ENCODE peak calls at places on chromosomes 2 and 18, in six cellular contexts. One of them, this sample, is unnamed.
A peak's percentile ranks its signal among the peaks of the same experiment; 100 is the strongest.

GRCh38 chr2:88596141-88596830 is 31.0 kb downstream of the EIF2AK3 start:
- DNase-seq in hepatocyte: peak; percentile 37
- DNase-seq in heart left ventricle: no peak
- DNase-seq in cardiac muscle cell: no peak
- DNase-seq in mammary epithelial cell: no peak
- DNase-seq in psoas muscle: no peak
- DNase-seq in this sample: no peak

GRCh38 chr2:15559800-15560403 is 1.2 kb downstream of the NBAS start:
- DNase-seq in hepatocyte: no peak
- DNase-seq in heart left ventricle: no peak
- DNase-seq in cardiac muscle cell: no peak
- DNase-seq in mammary epithelial cell: no peak
- DNase-seq in psoas muscle: no peak
- DNase-seq in this sample: no peak

GRCh38 chr18:79251021-79251420 is 144.7 kb upstream of the NFATC1 start:
- DNase-seq in hepatocyte: no peak
- DNase-seq in heart left ventricle: no peak
- DNase-seq in cardiac muscle cell: no peak
- DNase-seq in mammary epithelial cell: no peak
- DNase-seq in psoas muscle: no peak
- DNase-seq in this sample: no peak

GRCh38 chr2:64243081-64244048 is 99.1 kb upstream of the PELI1 start:
- DNase-seq in hepatocyte: no peak
- DNase-seq in heart left ventricle: no peak
- DNase-seq in cardiac muscle cell: peak; percentile 28
- DNase-seq in mammary epithelial cell: peak; percentile 59
- DNase-seq in psoas muscle: no peak
- DNase-seq in this sample: no peak

GRCh38 chr2:91477731-91478672 is 2786.5 kb downstream of the RPIA start:
- DNase-seq in hepatocyte: peak; percentile 46
- DNase-seq in heart left ventricle: peak; percentile 44
- DNase-seq in cardiac muscle cell: peak; percentile 18
- DNase-seq in mammary epithelial cell: no peak
- DNase-seq in psoas muscle: no peak
- DNase-seq in this sample: no peak

GRCh38 chr2:43269074-43269572 is 42.7 kb upstream of the ZFP36L2 start:
- DNase-seq in hepatocyte: peak; percentile 74
- DNase-seq in heart left ventricle: peak; percentile 70
- DNase-seq in cardiac muscle cell: peak; percentile 98
- DNase-seq in mammary epithelial cell: no peak
- DNase-seq in psoas muscle: peak; percentile 92
- DNase-seq in this sample: no peak

GRCh38 chr2:135563793-135564192 is 32.5 kb downstream of the R3HDM1 start:
- DNase-seq in hepatocyte: no peak
- DNase-seq in heart left ventricle: no peak
- DNase-seq in cardiac muscle cell: peak; percentile 15
- DNase-seq in mammary epithelial cell: peak; percentile 63
- DNase-seq in psoas muscle: no peak
- DNase-seq in this sample: no peak

GRCh38 chr2:190023860-190024259 is 38.7 kb downstream of the MSTN start:
- DNase-seq in hepatocyte: peak; percentile 66
- DNase-seq in heart left ventricle: no peak
- DNase-seq in cardiac muscle cell: peak; percentile 63
- DNase-seq in mammary epithelial cell: peak; percentile 45
- DNase-seq in psoas muscle: no peak
- DNase-seq in this sample: peak; percentile 60

GRCh38 chr2:225400060-225400511 is 576 bp downstream of the NYAP2 start:
- DNase-seq in hepatocyte: peak; percentile 76
- DNase-seq in heart left ventricle: no peak
- DNase-seq in cardiac muscle cell: peak; percentile 52
- DNase-seq in mammary epithelial cell: peak; percentile 46
- DNase-seq in psoas muscle: peak; percentile 13
- DNase-seq in this sample: no peak

GRCh38 chr2:185583058-185583816 is 155.4 kb upstream of the FSIP2 start:
- DNase-seq in hepatocyte: no peak
- DNase-seq in heart left ventricle: no peak
- DNase-seq in cardiac muscle cell: no peak
- DNase-seq in mammary epithelial cell: peak; percentile 96
- DNase-seq in psoas muscle: no peak
- DNase-seq in this sample: peak; percentile 78

GRCh38 chr2:67169417-67170140 is 227.6 kb upstream of the ETAA1 start:
- DNase-seq in hepatocyte: no peak
- DNase-seq in heart left ventricle: no peak
- DNase-seq in cardiac muscle cell: no peak
- DNase-seq in mammary epithelial cell: peak; percentile 8
- DNase-seq in psoas muscle: no peak
- DNase-seq in this sample: no peak

GRCh38 chr2:218720048-218721041 is 9.7 kb downstream of the TTLL4 start:
- DNase-seq in hepatocyte: no peak
- DNase-seq in heart left ventricle: no peak
- DNase-seq in cardiac muscle cell: no peak
- DNase-seq in mammary epithelial cell: no peak
- DNase-seq in psoas muscle: no peak
- DNase-seq in this sample: no peak

GRCh38 chr2:192196451-192197194 is 1.9 kb upstream of the TMEFF2 start:
- DNase-seq in hepatocyte: no peak
- DNase-seq in heart left ventricle: no peak
- DNase-seq in cardiac muscle cell: peak; percentile 11
- DNase-seq in mammary epithelial cell: no peak
- DNase-seq in psoas muscle: no peak
- DNase-seq in this sample: no peak

GRCh38 chr18:79682481-79682880 is 2.9 kb downstream of the CTDP1 start:
- DNase-seq in hepatocyte: no peak
- DNase-seq in heart left ventricle: no peak
- DNase-seq in cardiac muscle cell: no peak
- DNase-seq in mammary epithelial cell: no peak
- DNase-seq in psoas muscle: no peak
- DNase-seq in this sample: no peak

GRCh38 chr2:151482310-151482709 is 72.6 kb downstream of the RIF1 start:
- DNase-seq in hepatocyte: no peak
- DNase-seq in heart left ventricle: no peak
- DNase-seq in cardiac muscle cell: no peak
- DNase-seq in mammary epithelial cell: no peak
- DNase-seq in psoas muscle: no peak
- DNase-seq in this sample: no peak

GRCh38 chr2:102159295-102159694 is 16.7 kb downstream of the IL1R1 start:
- DNase-seq in hepatocyte: peak; percentile 35
- DNase-seq in heart left ventricle: no peak
- DNase-seq in cardiac muscle cell: peak; percentile 68
- DNase-seq in mammary epithelial cell: no peak
- DNase-seq in psoas muscle: no peak
- DNase-seq in this sample: no peak

GRCh38 chr2:234910186-234910679 is 41.6 kb upstream of the SH3BP4 start:
- DNase-seq in hepatocyte: no peak
- DNase-seq in heart left ventricle: no peak
- DNase-seq in cardiac muscle cell: no peak
- DNase-seq in mammary epithelial cell: no peak
- DNase-seq in psoas muscle: no peak
- DNase-seq in this sample: no peak

GRCh38 chr2:38474058-38474457 is 97.0 kb upstream of the ATL2 start:
- DNase-seq in hepatocyte: no peak
- DNase-seq in heart left ventricle: no peak
- DNase-seq in cardiac muscle cell: peak; percentile 49
- DNase-seq in mammary epithelial cell: no peak
- DNase-seq in psoas muscle: no peak
- DNase-seq in this sample: no peak

GRCh38 chr2:199108056-199108455 is 349.7 kb downstream of the SATB2 start:
- DNase-seq in hepatocyte: no peak
- DNase-seq in heart left ventricle: no peak
- DNase-seq in cardiac muscle cell: no peak
- DNase-seq in mammary epithelial cell: no peak
- DNase-seq in psoas muscle: no peak
- DNase-seq in this sample: no peak

GRCh38 chr2:68784191-68784590 is 49.6 kb downstream of the ARHGAP25 start:
- DNase-seq in hepatocyte: no peak
- DNase-seq in heart left ventricle: no peak
- DNase-seq in cardiac muscle cell: no peak
- DNase-seq in mammary epithelial cell: no peak
- DNase-seq in psoas muscle: no peak
- DNase-seq in this sample: no peak

GRCh38 chr2:144508162-144508765 is 11.7 kb downstream of the ZEB2 start:
- DNase-seq in hepatocyte: no peak
- DNase-seq in heart left ventricle: no peak
- DNase-seq in cardiac muscle cell: no peak
- DNase-seq in mammary epithelial cell: no peak
- DNase-seq in psoas muscle: no peak
- DNase-seq in this sample: no peak

GRCh38 chr2:144504191-144504590 is 15.7 kb downstream of the ZEB2 start:
- DNase-seq in hepatocyte: no peak
- DNase-seq in heart left ventricle: no peak
- DNase-seq in cardiac muscle cell: no peak
- DNase-seq in mammary epithelial cell: no peak
- DNase-seq in psoas muscle: no peak
- DNase-seq in this sample: no peak

GRCh38 chr2:144503221-144503620 is 16.7 kb downstream of the ZEB2 start:
- DNase-seq in hepatocyte: no peak
- DNase-seq in heart left ventricle: no peak
- DNase-seq in cardiac muscle cell: no peak
- DNase-seq in mammary epithelial cell: no peak
- DNase-seq in psoas muscle: no peak
- DNase-seq in this sample: no peak

GRCh38 chr2:144507441-144508161 is 12.3 kb downstream of the ZEB2 start:
- DNase-seq in hepatocyte: no peak
- DNase-seq in heart left ventricle: no peak
- DNase-seq in cardiac muscle cell: no peak
- DNase-seq in mammary epithelial cell: no peak
- DNase-seq in psoas muscle: no peak
- DNase-seq in this sample: no peak

DNA sequence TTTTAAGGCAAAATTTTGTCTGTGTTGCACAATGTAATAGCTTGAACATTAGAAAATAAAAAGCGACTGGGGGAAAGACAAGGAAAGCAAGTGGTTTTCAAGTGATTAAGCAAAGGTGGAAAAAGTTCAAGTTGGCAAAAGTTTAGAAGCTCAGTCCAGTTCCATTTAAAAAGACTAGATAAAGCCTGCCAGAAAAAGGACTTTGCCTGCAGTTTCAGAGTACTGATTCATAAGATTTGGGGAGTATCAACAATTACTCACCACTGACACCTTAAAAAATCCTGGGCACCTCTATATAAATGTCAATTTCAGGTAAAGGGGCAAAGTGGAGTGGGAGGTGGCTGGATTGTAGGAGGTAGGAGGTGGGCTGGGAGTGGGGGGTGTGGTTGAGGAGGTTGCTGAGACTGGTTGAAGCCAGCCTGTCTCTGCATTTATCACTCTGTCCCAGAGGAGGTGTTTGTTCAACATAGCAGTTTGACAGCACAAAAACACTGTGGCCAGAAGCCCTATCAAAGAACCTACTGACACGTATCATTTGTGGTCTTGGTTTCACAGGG is 14.6 kb downstream of the ZEB2 start:
- DNase-seq in hepatocyte: no peak
- DNase-seq in heart left ventricle: no peak
- DNase-seq in cardiac muscle cell: peak; percentile 69
- DNase-seq in mammary epithelial cell: peak; percentile 19
- DNase-seq in psoas muscle: no peak
- DNase-seq in this sample: no peak
- H3K4me1 ChIP-seq in hepatocyte: peaks cover 9% of the 10 kb centered on the region
- H3K4me1 ChIP-seq in heart left ventricle: peaks cover 83% of the 10 kb centered on the region
- H3K4me1 ChIP-seq in cardiac muscle cell: peaks cover 93% of the 10 kb centered on the region
- H3K4me1 ChIP-seq in mammary epithelial cell: no peaks in the 10 kb centered on the region
- H3K4me1 ChIP-seq in psoas muscle: peaks cover 65% of the 10 kb centered on the region
- H3K4me1 ChIP-seq in this sample: no peaks in the 10 kb centered on the region

GRCh38 chr2:46309052-46309953 is 12.1 kb downstream of the EPAS1 start:
- DNase-seq in hepatocyte: peak; percentile 53
- DNase-seq in heart left ventricle: no peak
- DNase-seq in cardiac muscle cell: peak; percentile 42
- DNase-seq in mammary epithelial cell: peak; percentile 97
- DNase-seq in psoas muscle: no peak
- DNase-seq in this sample: no peak
- H3K4me1 ChIP-seq in hepatocyte: peaks cover 52% of the 10 kb centered on the region
- H3K4me1 ChIP-seq in heart left ventricle: peaks cover 100% of the 10 kb centered on the region
- H3K4me1 ChIP-seq in cardiac muscle cell: peaks cover 13% of the 10 kb centered on the region
- H3K4me1 ChIP-seq in mammary epithelial cell: peaks cover 74% of the 10 kb centered on the region
- H3K4me1 ChIP-seq in psoas muscle: peaks cover 60% of the 10 kb centered on the region
- H3K4me1 ChIP-seq in this sample: peaks cover 87% of the 10 kb centered on the region

DNA sequence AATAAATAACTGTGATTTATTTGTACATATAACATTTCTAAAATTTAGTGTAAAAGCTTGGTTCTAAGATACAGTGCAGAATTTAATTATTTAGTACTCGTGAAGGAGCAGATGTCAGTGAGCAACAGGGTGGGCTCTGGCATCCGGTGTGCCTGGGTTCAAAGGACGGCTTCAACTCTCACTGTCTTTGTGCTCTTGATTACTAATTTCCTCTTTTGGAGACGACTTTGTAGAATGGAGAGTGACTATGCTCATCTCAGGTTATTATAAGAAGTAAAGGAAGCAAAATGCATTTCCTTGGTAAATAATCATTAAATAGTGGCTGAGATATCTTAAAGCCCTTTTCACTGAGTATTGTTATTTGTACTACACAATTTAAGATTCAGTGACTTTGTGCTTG is 271.7 kb downstream of the ASXL3 start:
- DNase-seq in hepatocyte: no peak
- DNase-seq in heart left ventricle: no peak
- DNase-seq in cardiac muscle cell: no peak
- DNase-seq in mammary epithelial cell: no peak
- DNase-seq in psoas muscle: no peak
- DNase-seq in this sample: no peak
- H3K4me1 ChIP-seq in hepatocyte: no peaks in the 10 kb centered on the region
- H3K4me1 ChIP-seq in heart left ventricle: no peaks in the 10 kb centered on the region
- H3K4me1 ChIP-seq in cardiac muscle cell: no peaks in the 10 kb centered on the region
- H3K4me1 ChIP-seq in mammary epithelial cell: no peaks in the 10 kb centered on the region
- H3K4me1 ChIP-seq in psoas muscle: no peaks in the 10 kb centered on the region
- H3K4me1 ChIP-seq in this sample: no peaks in the 10 kb centered on the region

GRCh38 chr18:46160050-46160798 is 56.0 kb downstream of the HAUS1 start:
- DNase-seq in hepatocyte: no peak
- DNase-seq in heart left ventricle: no peak
- DNase-seq in cardiac muscle cell: no peak
- DNase-seq in mammary epithelial cell: no peak
- DNase-seq in psoas muscle: no peak
- DNase-seq in this sample: no peak
- H3K4me1 ChIP-seq in hepatocyte: no peaks in the 10 kb centered on the region
- H3K4me1 ChIP-seq in heart left ventricle: peaks cover 7% of the 10 kb centered on the region
- H3K4me1 ChIP-seq in cardiac muscle cell: no peaks in the 10 kb centered on the region
- H3K4me1 ChIP-seq in mammary epithelial cell: peaks cover 40% of the 10 kb centered on the region
- H3K4me1 ChIP-seq in psoas muscle: peaks cover 11% of the 10 kb centered on the region
- H3K4me1 ChIP-seq in this sample: peaks cover 11% of the 10 kb centered on the region

GRCh38 chr2:105783972-105784371 is 39.3 kb downstream of the NCK2 start:
- DNase-seq in hepatocyte: no peak
- DNase-seq in heart left ventricle: no peak
- DNase-seq in cardiac muscle cell: no peak
- DNase-seq in mammary epithelial cell: no peak
- DNase-seq in psoas muscle: no peak
- DNase-seq in this sample: no peak

GRCh38 chr2:105784577-105784976 is 39.9 kb downstream of the NCK2 start:
- DNase-seq in hepatocyte: no peak
- DNase-seq in heart left ventricle: no peak
- DNase-seq in cardiac muscle cell: no peak
- DNase-seq in mammary epithelial cell: no peak
- DNase-seq in psoas muscle: no peak
- DNase-seq in this sample: no peak

GRCh38 chr2:105782646-105783045 is 37.9 kb downstream of the NCK2 start:
- DNase-seq in hepatocyte: no peak
- DNase-seq in heart left ventricle: no peak
- DNase-seq in cardiac muscle cell: no peak
- DNase-seq in mammary epithelial cell: no peak
- DNase-seq in psoas muscle: no peak
- DNase-seq in this sample: no peak

GRCh38 chr2:105782123-105782522 is 37.4 kb downstream of the NCK2 start:
- DNase-seq in hepatocyte: no peak
- DNase-seq in heart left ventricle: no peak
- DNase-seq in cardiac muscle cell: no peak
- DNase-seq in mammary epithelial cell: no peak
- DNase-seq in psoas muscle: no peak
- DNase-seq in this sample: no peak

GRCh38 chr2:105783151-105783738 is 38.5 kb downstream of the NCK2 start:
- DNase-seq in hepatocyte: no peak
- DNase-seq in heart left ventricle: no peak
- DNase-seq in cardiac muscle cell: no peak
- DNase-seq in mammary epithelial cell: no peak
- DNase-seq in psoas muscle: no peak
- DNase-seq in this sample: no peak
- H3K4me1 ChIP-seq in hepatocyte: peaks cover 4% of the 10 kb centered on the region
- H3K4me1 ChIP-seq in heart left ventricle: peaks cover 54% of the 10 kb centered on the region
- H3K4me1 ChIP-seq in cardiac muscle cell: peaks cover 1% of the 10 kb centered on the region
- H3K4me1 ChIP-seq in mammary epithelial cell: peaks cover 11% of the 10 kb centered on the region
- H3K4me1 ChIP-seq in psoas muscle: peaks cover 28% of the 10 kb centered on the region
- H3K4me1 ChIP-seq in this sample: no peaks in the 10 kb centered on the region